ENCODE peak calls at places on chromosomes 2 and 18, in four cellular contexts. Q is H9, U is mesendoderm, Y is H1. O is an unnamed sample.

GRCh38 chr2:146579154-146579930 is 1265.5 kb upstream of the ACVR2A start:
- DNase-seq in Y (no peak), Q (no peak), U (peak), O (peak)

GRCh38 chr2:12587729-12588522 is 128.8 kb upstream of the TRIB2 start:
- DNase-seq in Q (no peak), Y (no peak), U (no peak), O (peak)

GRCh38 chr2:177172034-177172880 is 40.3 kb upstream of the HNRNPA3 start:
- DNase-seq in Y (no peak), Q (no peak), U (peak), O (peak)

GRCh38 chr2:105344704-105345345 is 7.5 kb downstream of the C2orf49 start:
- DNase-seq in U (peak), Q (no peak), Y (no peak), O (peak)

GRCh38 chr2:53633441-53633840 is 134.2 kb upstream of the CHAC2 start:
- DNase-seq in Q (no peak), U (no peak), Y (no peak), O (peak)

GRCh38 chr18:21740724-21741510 is at the start of gene MIB1:
- DNase-seq in Y (no peak), U (peak), Q (no peak), O (peak)

GRCh38 chr2:23510471-23510870 is 125.5 kb downstream of the KLHL29 start:
- DNase-seq in U (no peak), Q (no peak), Y (no peak), O (no peak)

GRCh38 chr2:18123211-18123570 is 244.7 kb downstream of the KCNS3 start:
- DNase-seq in Q (no peak), Y (no peak), U (no peak), O (no peak)

GRCh38 chr2:54417577-54417976 is 38.5 kb upstream of the SPTBN1 start:
- DNase-seq in Y (no peak), Q (no peak), U (no peak), O (no peak)

GRCh38 chr2:71856709-71857525 is 290.7 kb downstream of the CYP26B1 start:
- DNase-seq in Q (peak), Y (no peak), U (peak), O (no peak)

GRCh38 chr2:140023291-140023690 is 1243.1 kb upstream of the NXPH2 start:
- DNase-seq in U (no peak), Y (no peak), Q (no peak), O (no peak)
- H3K56ac ChIP-seq in U (no peak), Y (no peak), Q (no peak), O (no peak)

DNA sequence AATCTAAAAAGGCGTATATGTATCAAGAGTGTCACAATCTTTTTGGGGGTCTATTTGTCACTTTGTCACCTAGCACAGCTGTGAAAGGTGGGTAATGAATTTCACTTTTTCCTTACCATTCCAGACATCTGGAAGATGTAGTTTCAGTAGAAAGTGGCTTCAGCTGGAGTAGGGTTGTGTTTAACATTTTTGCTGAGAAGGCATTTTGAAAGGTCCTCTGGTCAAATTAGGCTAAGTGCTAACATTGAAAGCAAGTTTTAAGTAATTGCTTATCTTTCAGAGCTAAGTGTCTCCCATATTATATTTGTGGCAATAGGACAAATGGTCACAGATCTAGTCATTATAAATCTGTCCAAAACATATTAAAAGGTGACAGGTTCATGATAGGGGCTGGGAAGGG is 542.1 kb upstream of the SPHKAP start:
- DNase-seq in Q (no peak), U (no peak), Y (no peak), O (no peak)
- H3K9ac ChIP-seq in Q (no peak), U (no peak), Y (no peak), O (no peak)

GRCh38 chr2:100596465-100596864 is 33.7 kb downstream of the PDCL3 start:
- DNase-seq in Q (no peak), Y (no peak), U (no peak), O (no peak)

GRCh38 chr2:100601661-100602060 is 38.9 kb downstream of the PDCL3 start:
- DNase-seq in Y (no peak), Q (no peak), U (no peak), O (no peak)

GRCh38 chr2:100603945-100604633 is 41.3 kb downstream of the PDCL3 start:
- DNase-seq in Y (no peak), Q (no peak), U (peak), O (no peak)

GRCh38 chr2:100603414-100603813 is 40.6 kb downstream of the PDCL3 start:
- DNase-seq in Y (no peak), Q (no peak), U (peak), O (no peak)

GRCh38 chr2:100599566-100599965 is 36.8 kb downstream of the PDCL3 start:
- DNase-seq in Q (no peak), Y (no peak), U (no peak), O (no peak)
- H3K56ac ChIP-seq in Q (no peak), Y (no peak), U (no peak), O (no peak)

GRCh38 chr2:98457045-98457696 is 12.5 kb downstream of the INPP4A start:
- DNase-seq in Q (no peak), Y (no peak), U (no peak), O (peak)
- H3K9ac ChIP-seq in Q (no peak), Y (no peak), U (no peak), O (no peak)

GRCh38 chr2:211875488-211875887 is 663.1 kb downstream of the ERBB4 start:
- DNase-seq in Q (no peak), Y (no peak), U (no peak), O (peak)
- H3K56ac ChIP-seq in Q (no peak), Y (no peak), U (no peak), O (no peak)

DNA sequence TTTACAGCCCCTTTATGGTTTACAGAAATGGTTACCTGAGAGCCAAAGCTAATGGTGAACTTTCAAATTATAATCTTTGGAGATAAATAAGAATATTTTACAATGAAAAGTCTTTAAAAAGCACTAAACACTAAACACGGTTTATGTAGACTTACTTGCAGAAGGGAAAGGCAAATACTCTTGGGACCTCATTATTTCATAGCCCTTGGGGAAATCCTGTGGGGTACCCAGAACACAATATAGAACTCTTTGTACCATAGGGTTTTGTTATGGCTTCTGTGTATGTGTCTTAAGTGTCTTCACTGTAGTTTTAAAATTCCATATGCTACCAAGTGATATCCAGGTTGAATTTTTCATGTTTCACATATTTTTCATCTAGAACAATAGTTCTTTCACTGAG is 90.6 kb downstream of the KCNH7 start:
- DNase-seq in Q (no peak), U (no peak), Y (no peak), O (no peak)
- H3K9ac ChIP-seq in Q (no peak), U (no peak), Y (no peak), O (no peak)

GRCh38 chr2:237581326-237581725 is 9.2 kb downstream of the RAB17 start:
- DNase-seq in U (no peak), Y (no peak), Q (no peak), O (no peak)

GRCh38 chr2:237583385-237584295 is 6.9 kb downstream of the RAB17 start:
- DNase-seq in Q (no peak), U (no peak), Y (no peak), O (no peak)

GRCh38 chr2:237585590-237586221 is 4.8 kb downstream of the RAB17 start:
- DNase-seq in Q (no peak), U (no peak), Y (no peak), O (no peak)

GRCh38 chr2:237577956-237578870 is 11.8 kb downstream of the PRLH start:
- DNase-seq in Y (no peak), Q (no peak), U (no peak), O (no peak)

DNA sequence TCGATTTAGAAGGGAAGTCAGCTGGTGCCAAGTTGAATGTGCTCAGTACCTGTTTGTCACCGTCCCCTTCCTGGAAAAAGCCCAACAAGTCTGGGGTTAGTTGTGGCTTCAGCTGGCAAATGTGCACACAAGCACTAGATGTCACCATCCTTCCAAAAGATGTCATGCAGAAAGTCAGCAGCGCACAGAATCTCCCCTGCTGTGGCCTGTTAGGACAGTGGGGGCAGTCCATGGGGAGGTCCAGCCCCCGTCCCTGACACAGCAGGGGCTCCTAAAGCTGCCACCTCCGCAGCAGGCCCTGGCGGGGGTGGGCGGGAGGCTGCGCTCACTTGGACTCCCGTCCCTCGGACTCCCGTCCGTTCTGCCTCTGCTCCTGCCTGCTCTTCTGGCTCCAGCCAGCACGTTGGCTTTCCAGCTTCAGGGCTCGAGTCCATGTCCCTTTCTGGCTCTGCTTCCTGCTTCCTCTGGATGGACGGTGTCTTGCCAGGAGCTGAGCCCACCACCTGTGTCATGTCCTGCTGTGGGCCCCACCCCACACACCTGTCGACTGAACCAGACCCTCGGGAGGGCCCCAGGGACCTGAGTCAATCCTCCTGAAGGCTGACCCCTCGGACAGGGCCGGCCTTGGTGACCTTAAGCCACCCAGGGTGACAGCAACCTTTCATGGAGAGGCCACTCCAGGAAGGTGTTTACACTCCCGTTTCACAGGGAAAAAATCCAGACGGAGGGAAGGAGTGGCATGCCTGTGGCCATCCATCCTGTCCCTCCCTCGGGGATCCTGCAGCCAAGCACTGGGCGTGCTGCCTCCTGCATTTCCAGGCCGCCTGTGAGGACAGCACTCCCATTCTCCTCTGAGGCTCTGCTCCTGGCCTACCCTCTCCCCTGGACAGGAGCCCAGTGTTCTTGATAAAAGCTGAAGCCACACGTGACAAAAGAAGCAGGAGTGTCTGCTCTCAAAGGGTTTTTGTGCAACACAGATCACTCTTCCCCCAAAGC is 8.5 kb downstream of the RAB17 start:
- DNase-seq in Y (no peak), Q (no peak), U (peak), O (peak)
- H3K56ac ChIP-seq in Y (no peak), Q (no peak), U (peak), O (no peak)

O was measured in IMR-90.